ENCODE peak calls at places on chromosomes 11 and 22, in seven cellular contexts. R is GM12892, Q is H1, L is SK-N-SH, W is K562, B is GM12878, Z is HepG2. N is an unnamed sample.

GRCh38 chr22:21642584-21643448 is 714 bp downstream of the SDF2L1 start:
- DNase-seq in W (peak; percentile 98), Z (peak; percentile 62), Q (peak; percentile 84), B (no peak), L (peak; percentile 71), R (no peak), N (peak; percentile 51)

GRCh38 chr22:41030891-41031290 is 61.5 kb upstream of the EP300 start:
- DNase-seq in R (no peak), Q (no peak), B (no peak), L (no peak), W (no peak), Z (no peak), N (no peak)

GRCh38 chr11:1129666-1130160 is 28.0 kb upstream of the MUC5AC start:
- DNase-seq in Z (no peak), Q (no peak), R (peak; percentile 13), W (no peak), B (no peak), L (peak; percentile 14), N (peak; percentile 13)

GRCh38 chr11:8665222-8665621 is 17.2 kb downstream of the TRIM66 start:
- DNase-seq in Q (no peak), R (no peak), W (no peak), L (no peak), Z (no peak), B (no peak), N (no peak)

GRCh38 chr11:114426280-114426679 is 13.0 kb upstream of the REXO2 start:
- DNase-seq in W (no peak), B (no peak), Z (no peak), R (no peak), Q (no peak), L (no peak), N (no peak)

GRCh38 chr11:61728940-61729219 is 23.6 kb upstream of the MYRF start:
- DNase-seq in Q (no peak), R (no peak), W (no peak), Z (no peak), L (no peak), B (no peak), N (no peak)

GRCh38 chr11:45366839-45367238 is 80.7 kb upstream of the SYT13 start:
- DNase-seq in L (no peak), B (no peak), R (no peak), Z (no peak), W (no peak), Q (no peak), N (no peak)

GRCh38 chr11:2998073-2998850 is 6.1 kb upstream of the NAP1L4 start:
- DNase-seq in L (no peak), W (peak; percentile 16), Q (no peak), Z (no peak), R (no peak), B (no peak), N (no peak)

GRCh38 chr11:104005234-104005855 is 31.1 kb upstream of the DDI1 start:
- DNase-seq in Z (no peak), Q (no peak), L (no peak), B (no peak), W (no peak), R (no peak), N (no peak)

GRCh38 chr11:14539867-14540475 is 19.8 kb upstream of the PSMA1 start:
- DNase-seq in B (no peak), R (no peak), Q (no peak), W (no peak), Z (no peak), L (no peak), N (no peak)

GRCh38 chr22:47607486-47607885 is 845.0 kb downstream of the TBC1D22A start:
- DNase-seq in Z (no peak), W (no peak), R (no peak), L (no peak), B (no peak), Q (no peak), N (no peak)

GRCh38 chr11:73333626-73334199 is 25.6 kb downstream of the ARHGEF17 start:
- DNase-seq in B (no peak), Q (no peak), L (no peak), Z (no peak), W (no peak), R (no peak), N (no peak)

GRCh38 chr11:1770061-1770460 is 6.3 kb upstream of the CTSD start:
- DNase-seq in R (no peak), B (no peak), Z (no peak), L (no peak), W (no peak), Q (no peak), N (no peak)

GRCh38 chr11:10155793-10156490 is 138.1 kb downstream of the SBF2 start:
- DNase-seq in R (no peak), L (no peak), Q (no peak), W (no peak), B (no peak), Z (no peak), N (no peak)

GRCh38 chr11:78425436-78425835 is 7.8 kb upstream of the GAB2 start:
- DNase-seq in R (no peak), W (no peak), L (peak; percentile 27), B (no peak), Z (no peak), Q (no peak), N (no peak)

GRCh38 chr11:97740783-97741151 is 1280.0 kb upstream of the CNTN5 start:
- DNase-seq in W (no peak), B (no peak), Q (no peak), Z (no peak), R (no peak), L (peak; percentile 14), N (no peak)

GRCh38 chr22:49243335-49243734 is 584.3 kb downstream of the BRD1 start:
- DNase-seq in R (no peak), W (no peak), Q (peak; percentile 8), L (no peak), Z (no peak), B (no peak), N (no peak)

GRCh38 chr22:42258126-42258525 is 12.3 kb downstream of the TCF20 start:
- DNase-seq in L (no peak), R (no peak), Q (no peak), B (no peak), W (no peak), Z (no peak), N (no peak)

GRCh38 chr11:6654281-6655019 is 1.2 kb downstream of the DCHS1 start:
- DNase-seq in B (no peak), R (no peak), W (no peak), Q (peak; percentile 29), Z (peak; percentile 57), L (peak; percentile 52), N (no peak)

GRCh38 chr11:64909653-64910343 is 7.2 kb downstream of the ATG2A start:
- DNase-seq in W (no peak), Z (no peak), R (no peak), B (no peak), Q (no peak), L (no peak), N (no peak)
- TF ChIP-seq TAF1 in W (no peak), Z (no peak), R (no peak), B (no peak), Q (no peak), L (no peak), N (no peak)

GRCh38 chr11:130582994-130583393 is 134.5 kb downstream of the ADAMTS15 start:
- DNase-seq in R (no peak), Q (no peak), W (no peak), B (no peak), Z (no peak), L (no peak), N (no peak)
- TF ChIP-seq TAF1 in R (no peak), Q (no peak), W (no peak), B (no peak), Z (no peak), L (no peak), N (no peak)

GRCh38 chr22:24240381-24240780 is 4.5 kb downstream of the GGT5 start:
- DNase-seq in Z (no peak), L (no peak), B (no peak), Q (no peak), R (no peak), W (no peak), N (no peak)

GRCh38 chr22:24247564-24248344 is 2.9 kb upstream of the GGT5 start:
- DNase-seq in B (no peak), Q (peak; percentile 92), W (peak; percentile 64), Z (peak; percentile 66), L (peak; percentile 97), R (peak; percentile 87), N (peak; percentile 90)

GRCh38 chr22:24247011-24247507 is 2.2 kb upstream of the GGT5 start:
- DNase-seq in Q (no peak), Z (no peak), L (peak; percentile 23), R (no peak), W (no peak), B (no peak), N (no peak)

DNA sequence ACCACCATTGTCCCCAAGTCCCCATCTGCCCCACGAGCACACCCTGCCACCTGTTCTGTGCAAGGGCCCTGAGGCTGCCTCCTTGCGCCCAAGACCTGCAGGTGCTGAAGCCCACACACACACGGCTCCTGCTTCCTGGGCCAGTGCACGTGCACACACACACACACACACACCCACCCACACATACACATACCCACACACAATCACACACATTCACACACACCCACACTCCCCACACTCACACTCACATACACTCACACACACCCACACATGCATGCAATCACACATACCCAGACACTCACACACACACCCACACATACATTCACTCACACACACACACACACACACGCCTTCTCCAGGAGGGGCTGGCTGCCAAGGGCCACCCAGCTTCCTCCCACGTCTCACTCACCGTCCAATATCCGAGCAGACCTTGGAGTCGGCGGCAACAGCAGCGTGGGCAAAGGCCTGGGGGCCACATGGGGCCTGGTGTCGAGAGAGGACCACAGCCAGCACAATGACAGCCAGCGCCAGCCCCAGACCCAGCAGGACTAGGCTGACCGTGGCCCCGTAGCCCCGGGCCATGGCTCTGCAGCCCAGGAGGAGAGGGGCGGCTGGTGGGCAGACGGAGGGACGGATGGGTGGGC is 616 bp downstream of the GGT5 start:
- DNase-seq in R (no peak), Z (no peak), Q (no peak), W (no peak), L (peak; percentile 84), B (no peak), N (no peak)
- TF ChIP-seq TAF1 in R (no peak), Z (no peak), Q (no peak), W (no peak), L (no peak), B (no peak), N (no peak)

GRCh38 chr11:34168642-34169051 is 63.2 kb downstream of the NAT10 start:
- DNase-seq in B (no peak), R (no peak), L (no peak), Z (no peak), Q (no peak), W (no peak), N (no peak)
- TF ChIP-seq TAF1 in B (no peak), R (no peak), L (no peak), Z (no peak), Q (no peak), W (no peak), N (no peak)

GRCh38 chr11:76139317-76139716 is 67.0 kb downstream of the WNT11 start:
- DNase-seq in B (no peak), L (no peak), Q (no peak), Z (no peak), R (no peak), W (no peak), N (no peak)
- TF ChIP-seq TAF1 in B (no peak), L (no peak), Q (no peak), Z (no peak), R (no peak), W (no peak), N (no peak)

GRCh38 chr11:66870616-66871520 is 14.0 kb downstream of the LRFN4 start:
- DNase-seq in Z (no peak), R (no peak), L (no peak), Q (no peak), W (no peak), B (no peak), N (no peak)
- TF ChIP-seq TAF1 in Z (no peak), R (no peak), L (no peak), Q (no peak), W (no peak), B (no peak), N (no peak)

GRCh38 chr22:36879775-36880174 is 19.0 kb downstream of the NCF4 start:
- DNase-seq in Z (no peak), R (no peak), B (no peak), Q (no peak), L (no peak), W (no peak), N (no peak)
- TF ChIP-seq TAF1 in Z (no peak), R (no peak), B (no peak), Q (no peak), L (no peak), W (no peak), N (no peak)